ENCODE peak calls at places on chromosomes 12 and 14, in seven cellular contexts. L, S, U, M, G, I and F are unnamed samples.
A peak's percentile ranks its signal among the peaks of the same experiment; 100 is the strongest.

GRCh38 chr14:65128096-65128495 is 25.8 kb upstream of the MAX start:
- DNase-seq in M (no peak), I (no peak), G (no peak), U (no peak), S (no peak), L (no peak), F (no peak)

GRCh38 chr14:101813833-101814232 is 52.3 kb downstream of the PPP2R5C start:
- DNase-seq in L (no peak), I (no peak), S (no peak), G (no peak), M (no peak), U (no peak), F (no peak)

GRCh38 chr14:35387209-35387608 is 17.3 kb downstream of the NFKBIA start:
- DNase-seq in M (no peak), S (no peak), I (no peak), L (no peak), U (peak; percentile 7), G (no peak), F (no peak)

GRCh38 chr12:41212625-41213024 is 24.5 kb downstream of the PDZRN4 start:
- DNase-seq in L (no peak), M (no peak), G (no peak), S (no peak), I (no peak), U (no peak), F (no peak)

GRCh38 chr14:99862111-99862510 is 68.9 kb downstream of the EML1 start:
- DNase-seq in L (no peak), M (no peak), I (no peak), S (no peak), G (no peak), U (no peak), F (no peak)

GRCh38 chr12:93751864-93752610 is 74.9 kb downstream of the CRADD start:
- DNase-seq in G (no peak), L (no peak), M (no peak), U (no peak), I (no peak), S (no peak), F (no peak)

GRCh38 chr14:64737391-64738305 is 33.4 kb downstream of the PLEKHG3 start:
- DNase-seq in I (no peak), U (peak; percentile 64), L (no peak), M (no peak), S (no peak), G (peak; percentile 53), F (no peak)

GRCh38 chr14:59595071-59595470 is 18.5 kb upstream of the CCDC175 start:
- DNase-seq in S (no peak), U (no peak), M (no peak), I (no peak), G (peak; percentile 56), L (no peak), F (no peak)

GRCh38 chr14:21093769-21094681 is 4.4 kb downstream of the ZNF219 start:
- DNase-seq in M (peak; percentile 91), S (no peak), G (no peak), I (no peak), U (no peak), L (peak; percentile 94), F (no peak)

GRCh38 chr12:105659355-105660075 is 329.0 kb downstream of the C12orf75 start:
- DNase-seq in S (no peak), L (no peak), I (no peak), M (no peak), G (no peak), U (no peak), F (no peak)

GRCh38 chr12:95547522-95548055 is 3.7 kb downstream of the USP44 start:
- DNase-seq in U (no peak), L (no peak), S (no peak), G (no peak), I (no peak), M (peak; percentile 43), F (peak; percentile 29)

GRCh38 chr12:108457006-108457733 is 57.9 kb upstream of the FICD start:
- DNase-seq in I (peak; percentile 71), M (peak; percentile 70), U (no peak), S (no peak), G (no peak), L (peak; percentile 89), F (peak; percentile 72)

GRCh38 chr14:64707661-64708060 is 3.4 kb downstream of the PLEKHG3 start:
- DNase-seq in U (no peak), M (no peak), L (no peak), I (peak; percentile 75), G (no peak), S (no peak), F (no peak)

GRCh38 chr14:94550041-94550440 is 11.2 kb upstream of the SERPINA4 start:
- DNase-seq in L (no peak), U (no peak), I (no peak), S (no peak), G (no peak), M (peak; percentile 45), F (no peak)

GRCh38 chr12:25976289-25976688 is 17.8 kb downstream of the RASSF8 start:
- DNase-seq in L (no peak), M (no peak), U (no peak), G (no peak), S (no peak), I (no peak), F (no peak)

GRCh38 chr12:80925237-80925636 is 12.5 kb downstream of the LIN7A start:
- DNase-seq in L (no peak), I (no peak), G (no peak), S (no peak), U (no peak), M (no peak), F (no peak)

GRCh38 chr14:26595922-26596721 is 1.7 kb downstream of the NOVA1 start:
- DNase-seq in L (peak; percentile 20), G (no peak), I (no peak), U (no peak), S (no peak), M (no peak), F (no peak)

GRCh38 chr12:70070494-70071007 is 172.7 kb upstream of the CNOT2 start:
- DNase-seq in I (no peak), G (no peak), U (no peak), L (peak; percentile 94), S (no peak), M (no peak), F (no peak)

GRCh38 chr14:90760591-90761316 is 55.5 kb downstream of the TTC7B start:
- DNase-seq in M (peak; percentile 39), U (no peak), L (peak; percentile 70), I (peak; percentile 52), S (no peak), G (no peak), F (peak; percentile 16)

GRCh38 chr12:70724444-70724843 is 87.2 kb upstream of the PTPRB start:
- DNase-seq in L (peak; percentile 33), G (no peak), M (peak; percentile 35), I (no peak), S (no peak), U (no peak), F (no peak)

GRCh38 chr12:23055004-23055403 is 430.0 kb downstream of the ETNK1 start:
- DNase-seq in M (peak; percentile 74), G (no peak), S (no peak), I (no peak), U (no peak), L (peak; percentile 44), F (no peak)

GRCh38 chr14:30035361-30035760 is 107.7 kb upstream of the PRKD1 start:
- DNase-seq in I (no peak), U (no peak), L (no peak), M (no peak), S (no peak), G (no peak), F (no peak)

GRCh38 chr12:50720085-50720484 is 43.8 kb upstream of the ATF1 start:
- DNase-seq in S (no peak), I (no peak), G (no peak), U (no peak), M (no peak), L (no peak), F (no peak)
- TF ChIP-seq CTCF in S (no peak), I (no peak), G (no peak), U (no peak), M (no peak), L (no peak), F (no peak)

DNA sequence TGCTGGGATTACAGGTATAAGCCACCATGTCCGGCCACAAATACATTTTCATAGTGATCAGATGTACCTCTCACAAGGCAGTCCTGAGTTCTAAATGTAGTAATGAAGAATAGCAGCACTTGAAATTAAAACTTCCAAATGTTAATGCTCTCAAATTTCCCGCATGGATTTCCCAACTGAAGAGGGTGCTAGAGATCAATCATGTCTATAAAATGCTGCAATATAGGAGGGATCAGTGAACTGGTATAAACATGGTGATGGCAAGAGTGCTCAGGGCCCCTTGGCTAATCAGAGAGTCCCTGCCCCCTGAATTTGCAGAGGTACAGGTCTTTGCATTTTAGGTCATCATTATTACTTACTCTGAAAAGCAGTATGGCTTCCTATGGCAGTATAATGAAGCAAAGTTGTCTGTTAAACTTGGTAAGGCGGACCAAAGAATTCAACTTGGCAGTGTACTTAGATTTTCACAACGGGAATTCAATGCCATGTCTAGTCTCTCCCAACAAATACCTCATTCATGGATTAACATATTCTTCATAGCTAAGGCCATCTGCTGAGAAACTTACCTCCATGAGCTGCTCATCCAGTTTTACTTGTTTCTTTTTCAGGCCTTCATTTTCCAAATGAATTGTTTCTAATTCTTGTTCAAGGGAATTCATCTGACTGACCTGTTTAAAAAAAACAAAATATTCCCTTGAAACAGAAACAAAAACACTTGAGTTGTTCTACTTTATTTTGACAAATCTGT is 67.0 kb upstream of the SAV1 start:
- DNase-seq in S (no peak), G (no peak), L (peak; percentile 8), U (no peak), I (no peak), M (no peak), F (no peak)
- TF ChIP-seq CTCF in S (no peak), G (no peak), L (peak; percentile 19), U (no peak), I (no peak), M (no peak), F (no peak)

GRCh38 chr14:55416866-55417265 is 5.2 kb upstream of the ATG14 start:
- DNase-seq in G (no peak), M (peak; percentile 45), U (no peak), S (no peak), I (no peak), L (peak; percentile 71), F (no peak)
- TF ChIP-seq CTCF in G (no peak), M (peak; percentile 90), U (no peak), S (peak; percentile 41), I (peak; percentile 44), L (peak; percentile 86), F (peak; percentile 25)

GRCh38 chr12:99147150-99147549 is 500.4 kb upstream of the GARIN6 start:
- DNase-seq in M (no peak), L (no peak), I (no peak), G (no peak), S (no peak), U (no peak), F (no peak)

GRCh38 chr12:99152337-99152736 is 495.2 kb upstream of the GARIN6 start:
- DNase-seq in U (no peak), M (no peak), L (no peak), S (no peak), I (no peak), G (no peak), F (no peak)

GRCh38 chr12:99146185-99146584 is 501.1 kb downstream of the APAF1 start:
- DNase-seq in I (no peak), U (no peak), L (no peak), S (no peak), G (no peak), M (no peak), F (no peak)

DNA sequence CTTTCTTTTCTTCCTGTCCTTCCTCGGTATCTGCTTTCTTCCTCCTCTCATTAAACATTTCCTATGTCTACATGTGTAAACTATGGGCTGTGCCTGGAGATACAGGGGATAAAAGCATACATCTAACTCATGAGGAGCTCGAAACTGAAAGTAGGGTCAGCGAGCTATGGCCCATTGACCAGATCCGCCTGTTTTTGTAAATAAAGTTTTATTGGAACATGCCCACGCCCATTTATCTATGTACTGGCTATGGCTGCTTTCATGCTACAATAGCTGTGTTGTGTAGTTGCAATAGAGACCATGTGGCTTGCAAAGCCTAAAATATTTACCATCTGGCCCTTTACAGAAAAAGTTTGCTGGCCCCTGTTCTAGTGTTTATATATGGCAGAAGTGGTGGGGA is 500.8 kb upstream of the GARIN6 start:
- DNase-seq in G (no peak), S (no peak), I (no peak), M (no peak), L (no peak), U (no peak), F (no peak)
- TF ChIP-seq CTCF in G (no peak), S (no peak), I (no peak), M (no peak), L (no peak), U (no peak), F (no peak)